ENCODE peak calls at places on chromosome 9, in ten cellular contexts. U is endothelial cell; B is nucleus accumbens; F is WERI-Rb-1; Y is ureter; Q is GM04504; Z is IMR-90; R is SW480; G is effector memory CD8-positive, alpha-beta T cell; C is stomach. V is an unnamed sample.

GRCh38 chr9:121107041-121107440 is 32.3 kb downstream of the CNTRL start:
- DNase-seq in U (no peak), C (no peak), Q (no peak), R (peak; percentile 14), Z (no peak), F (no peak), Y (no peak), G (no peak), B (no peak), V (no peak)

GRCh38 chr9:110742741-110743371 is 74.3 kb downstream of the MUSK start:
- DNase-seq in F (no peak), G (no peak), Z (peak; percentile 93), C (no peak), Y (no peak), Q (no peak), R (no peak), U (no peak), B (no peak), V (no peak)

GRCh38 chr9:109817146-109817845 is 37.3 kb downstream of the PALM2AKAP2 start:
- DNase-seq in Z (peak; percentile 83), F (no peak), R (peak; percentile 16), Y (no peak), Q (peak; percentile 13), U (no peak), B (no peak), C (no peak), G (no peak), V (no peak)

GRCh38 chr9:135701067-135701967 is 668 bp upstream of the KCNT1 start:
- DNase-seq in B (no peak), C (no peak), F (peak; percentile 30), Y (no peak), Z (no peak), U (peak; percentile 19), R (no peak), Q (no peak), G (peak; percentile 16), V (no peak)

GRCh38 chr9:108356806-108357205 is 499.0 kb downstream of the ACTL7B start:
- DNase-seq in B (no peak), G (no peak), U (no peak), R (no peak), Z (no peak), Q (no peak), C (no peak), F (no peak), Y (no peak), V (no peak)

GRCh38 chr9:107541523-107541922 is 52.0 kb upstream of the KLF4 start:
- DNase-seq in R (no peak), C (no peak), G (no peak), Z (no peak), Y (no peak), B (no peak), U (no peak), Q (no peak), F (no peak), V (no peak)

GRCh38 chr9:27514551-27514950 is 9.5 kb upstream of the IFNK start:
- DNase-seq in B (no peak), Z (no peak), F (no peak), Y (no peak), C (peak; percentile 36), U (no peak), Q (no peak), R (no peak), G (no peak), V (no peak)

GRCh38 chr9:13728917-13729811 is 449.7 kb upstream of the MPDZ start:
- DNase-seq in Z (peak; percentile 29), U (no peak), G (no peak), F (no peak), C (no peak), Q (no peak), R (peak; percentile 12), B (no peak), Y (no peak), V (no peak)

GRCh38 chr9:109141375-109141774 is 21.6 kb upstream of the TMEM245 start:
- DNase-seq in G (no peak), Q (no peak), Y (no peak), F (no peak), Z (no peak), R (no peak), B (no peak), U (no peak), C (no peak), V (no peak)

GRCh38 chr9:133114451-133114885 is 6.6 kb downstream of the RALGDS start:
- DNase-seq in R (no peak), U (no peak), F (peak; percentile 78), B (no peak), Y (no peak), Z (peak; percentile 21), G (no peak), Q (no peak), C (no peak), V (peak; percentile 83)

GRCh38 chr9:89465726-89466308 is 32.1 kb downstream of the SEMA4D start:
- DNase-seq in G (no peak), Y (no peak), B (no peak), F (no peak), Z (no peak), R (no peak), Q (no peak), U (no peak), C (no peak), V (no peak)

GRCh38 chr9:113219186-113219936 is 1.7 kb downstream of the FKBP15 start:
- DNase-seq in G (no peak), B (no peak), F (no peak), R (no peak), Q (no peak), Z (no peak), Y (no peak), U (no peak), C (no peak), V (no peak)

GRCh38 chr9:75148551-75148950 is 60.2 kb downstream of the OSTF1 start:
- DNase-seq in R (no peak), U (no peak), Y (no peak), F (no peak), B (no peak), G (no peak), Q (peak; percentile 59), Z (peak; percentile 95), C (no peak), V (no peak)

GRCh38 chr9:121858788-121859187 is 207.4 kb downstream of the DAB2IP start:
- DNase-seq in Y (peak; percentile 36), Q (no peak), G (no peak), R (no peak), U (no peak), C (no peak), Z (no peak), B (no peak), F (no peak), V (no peak)

GRCh38 chr9:19470567-19470966 is 61.8 kb downstream of the ACER2 start:
- DNase-seq in C (no peak), Q (no peak), Y (no peak), R (no peak), Z (no peak), G (no peak), F (no peak), U (no peak), B (no peak), V (no peak)

GRCh38 chr9:133449760-133450159 is 10.0 kb upstream of the CACFD1 start:
- DNase-seq in F (no peak), Q (no peak), R (peak; percentile 80), G (no peak), C (peak; percentile 90), Y (peak; percentile 77), U (no peak), Z (no peak), B (no peak), V (no peak)

GRCh38 chr9:111287127-111287526 is 42.9 kb downstream of the OR2K2 start:
- DNase-seq in R (no peak), B (no peak), F (no peak), U (no peak), Q (peak; percentile 47), G (no peak), C (no peak), Z (peak; percentile 82), Y (no peak), V (no peak)

GRCh38 chr9:88660611-88661010 is 125.6 kb downstream of the NXNL2 start:
- DNase-seq in C (no peak), F (peak; percentile 47), G (no peak), R (peak; percentile 40), Y (no peak), Z (peak; percentile 43), B (no peak), U (peak; percentile 50), Q (no peak), V (no peak)

GRCh38 chr9:135914921-135915320 is 7.6 kb upstream of the CAMSAP1 start:
- DNase-seq in Q (no peak), Z (peak; percentile 90), F (no peak), C (no peak), G (no peak), U (no peak), R (no peak), B (no peak), Y (no peak), V (no peak)

GRCh38 chr9:134285215-134285845 is 40.9 kb upstream of the RXRA start:
- DNase-seq in Z (no peak), C (no peak), U (no peak), G (no peak), Y (no peak), B (no peak), R (no peak), F (no peak), Q (no peak), V (no peak)

GRCh38 chr9:37037744-37038640 is 3.9 kb upstream of the PAX5 start:
- DNase-seq in F (no peak), G (no peak), C (no peak), Y (no peak), Q (no peak), U (peak; percentile 33), B (no peak), Z (no peak), R (no peak), V (no peak)

GRCh38 chr9:136105398-136106135 is 10.5 kb upstream of the NACC2 start:
- DNase-seq in U (no peak), G (no peak), Q (no peak), Z (peak; percentile 47), R (no peak), Y (no peak), B (no peak), F (no peak), C (no peak), V (no peak)

GRCh38 chr9:117458066-117458465 is 43.2 kb upstream of the ASTN2 start:
- DNase-seq in Y (no peak), U (no peak), C (no peak), B (no peak), Q (no peak), G (no peak), Z (no peak), F (peak; percentile 16), R (no peak), V (no peak)

GRCh38 chr9:22401671-22402070 is 45.0 kb upstream of the DMRTA1 start:
- DNase-seq in Y (no peak), Q (no peak), Z (no peak), B (no peak), G (no peak), U (no peak), C (no peak), R (no peak), F (no peak), V (no peak)